ENCODE peak calls at places on chromosomes 11 and 22, in seven cellular contexts. O is neural progenitor cell, P is PC-3, S is SK-N-SH, X is HCT116, V is OCI-LY7, Z is GM23248. F is an unnamed sample.

GRCh38 chr11:64233913-64234839 is at the start of gene VEGFB:
- DNase-seq in O (peak), P (peak), S (peak), X (no peak), V (peak), Z (peak), F (peak)

GRCh38 chr11:119320593-119321524 is 3.9 kb upstream of the MCAM start:
- DNase-seq in O (peak), P (peak), S (no peak), X (no peak), V (peak), Z (peak), F (peak)

GRCh38 chr22:47337161-47337621 is 574.7 kb downstream of the TBC1D22A start:
- DNase-seq in O (no peak), P (peak), S (no peak), X (peak), V (no peak), Z (peak), F (no peak)

GRCh38 chr11:36019722-36020121 is 75.9 kb downstream of the LDLRAD3 start:
- DNase-seq in O (no peak), P (no peak), S (no peak), X (no peak), V (no peak), Z (no peak), F (no peak)

GRCh38 chr11:3009481-3009880 is 17.4 kb upstream of the NAP1L4 start:
- DNase-seq in O (no peak), P (no peak), S (no peak), X (no peak), V (no peak), Z (no peak), F (no peak)

GRCh38 chr11:74672956-74673895 is 58.0 kb downstream of the CHRDL2 start:
- DNase-seq in O (no peak), P (peak), S (peak), X (no peak), V (no peak), Z (peak), F (no peak)

GRCh38 chr11:32391965-32392553 is 43.3 kb downstream of the WT1 start:
- DNase-seq in O (no peak), P (no peak), S (no peak), X (no peak), V (no peak), Z (peak), F (no peak)

GRCh38 chr11:117875397-117876048 is 935 bp downstream of the FXYD6 start:
- DNase-seq in O (peak), P (no peak), S (peak), X (no peak), V (no peak), Z (no peak), F (peak)

GRCh38 chr22:42152661-42153270 is 22.2 kb upstream of the CYP2D6 start:
- DNase-seq in O (no peak), P (no peak), S (no peak), X (no peak), V (no peak), Z (no peak), F (no peak)

GRCh38 chr11:77080643-77081210 is 14.0 kb downstream of the CAPN5 start:
- DNase-seq in O (no peak), P (no peak), S (no peak), X (no peak), V (no peak), Z (peak), F (no peak)

GRCh38 chr11:69297225-69297925 is 3.4 kb downstream of the MYEOV start:
- DNase-seq in O (peak), P (peak), S (peak), X (peak), V (peak), Z (peak), F (no peak)

GRCh38 chr11:57560146-57560545 is 7.3 kb downstream of the UBE2L6 start:
- DNase-seq in O (no peak), P (peak), S (no peak), X (no peak), V (no peak), Z (no peak), F (no peak)

GRCh38 chr11:70132641-70133040 is 54.5 kb downstream of the ANO1 start:
- DNase-seq in O (no peak), P (no peak), S (no peak), X (no peak), V (no peak), Z (no peak), F (no peak)

GRCh38 chr11:2114430-2115241 is 24.6 kb downstream of the IGF2 start:
- DNase-seq in O (no peak), P (no peak), S (no peak), X (no peak), V (no peak), Z (no peak), F (no peak)

GRCh38 chr11:86874314-86875056 is 74.1 kb downstream of the PRSS23 start:
- DNase-seq in O (no peak), P (no peak), S (no peak), X (no peak), V (no peak), Z (peak), F (no peak)

GRCh38 chr11:102727890-102728289 is 3.1 kb upstream of the MMP8 start:
- DNase-seq in O (no peak), P (peak), S (no peak), X (no peak), V (no peak), Z (peak), F (no peak)

GRCh38 chr11:87421422-87421821 is 383.7 kb downstream of the TMEM135 start:
- DNase-seq in O (peak), P (peak), S (peak), X (peak), V (peak), Z (peak), F (peak)

GRCh38 chr11:117907276-117908110 is 21.7 kb downstream of the TMPRSS13 start:
- DNase-seq in O (peak), P (peak), S (peak), X (peak), V (peak), Z (peak), F (peak)

GRCh38 chr11:774873-775592 is 2.3 kb downstream of the GATD1 start:
- DNase-seq in O (peak), P (peak), S (no peak), X (no peak), V (no peak), Z (peak), F (no peak)

GRCh38 chr22:25153961-25154685 is 45.5 kb upstream of the CRYBB3 start:
- DNase-seq in O (peak), P (peak), S (peak), X (no peak), V (no peak), Z (peak), F (peak)

GRCh38 chr11:66123902-66124301 is 53.8 kb downstream of the PACS1 start:
- DNase-seq in O (no peak), P (no peak), S (no peak), X (no peak), V (no peak), Z (no peak), F (no peak)

GRCh38 chr11:10488121-10488580 is 33.1 kb downstream of the AMPD3 start:
- DNase-seq in O (no peak), P (peak), S (no peak), X (peak), V (peak), Z (no peak), F (peak)

GRCh38 chr11:17238377-17238776 is 30.6 kb upstream of the PIK3C2A start:
- DNase-seq in O (no peak), P (peak), S (no peak), X (no peak), V (no peak), Z (no peak), F (no peak)

GRCh38 chr11:74330065-74330858 is 18.8 kb upstream of the P4HA3 start:
- DNase-seq in O (no peak), P (peak), S (no peak), X (no peak), V (no peak), Z (peak), F (no peak)

GRCh38 chr11:11843233-11843632 is 1.5 kb downstream of the USP47 start:
- DNase-seq in O (peak), P (peak), S (no peak), X (no peak), V (peak), Z (peak), F (no peak)

GRCh38 chr11:69486773-69487266 is 5.4 kb downstream of the LINC01488 start:
- DNase-seq in O (peak), P (no peak), S (no peak), X (no peak), V (no peak), Z (no peak), F (no peak)

GRCh38 chr11:119121811-119122124 is 388 bp downstream of the HINFP start:
- DNase-seq in O (no peak), P (no peak), S (no peak), X (no peak), V (no peak), Z (peak), F (no peak)

GRCh38 chr11:35030716-35031213 is 108.2 kb upstream of the CD44 start:
- DNase-seq in O (no peak), P (peak), S (no peak), X (peak), V (no peak), Z (peak), F (no peak)

GRCh38 chr22:49052023-49052538 is 775.6 kb downstream of the BRD1 start:
- DNase-seq in O (no peak), P (no peak), S (no peak), X (no peak), V (no peak), Z (no peak), F (no peak)

GRCh38 chr22:45680932-45681700 is 9.5 kb downstream of the ATXN10 start:
- DNase-seq in O (no peak), P (peak), S (no peak), X (no peak), V (no peak), Z (peak), F (no peak)

GRCh38 chr11:78192223-78192719 is 3.6 kb downstream of the USP35 start:
- DNase-seq in O (no peak), P (no peak), S (no peak), X (no peak), V (no peak), Z (peak), F (no peak)

GRCh38 chr11:120386774-120387371 is 50.7 kb downstream of the ARHGEF12 start:
- DNase-seq in O (no peak), P (no peak), S (no peak), X (no peak), V (no peak), Z (peak), F (no peak)

GRCh38 chr22:48627203-48627602 is 1200.5 kb downstream of the BRD1 start:
- DNase-seq in O (peak), P (no peak), S (peak), X (no peak), V (no peak), Z (no peak), F (no peak)

GRCh38 chr11:128093689-128094088 is 493.7 kb downstream of the ETS1 start:
- DNase-seq in O (no peak), P (no peak), S (no peak), X (no peak), V (no peak), Z (no peak), F (no peak)

GRCh38 chr22:19717691-19718254 is 3.5 kb downstream of the SEPTIN5 start:
- DNase-seq in O (peak), P (peak), S (peak), X (no peak), V (peak), Z (peak), F (peak)
- TF ChIP-seq EZH2phosphoT487 in O (no peak), P (no peak), S (no peak), X (no peak), V (no peak), Z (no peak), F (no peak)

DNA sequence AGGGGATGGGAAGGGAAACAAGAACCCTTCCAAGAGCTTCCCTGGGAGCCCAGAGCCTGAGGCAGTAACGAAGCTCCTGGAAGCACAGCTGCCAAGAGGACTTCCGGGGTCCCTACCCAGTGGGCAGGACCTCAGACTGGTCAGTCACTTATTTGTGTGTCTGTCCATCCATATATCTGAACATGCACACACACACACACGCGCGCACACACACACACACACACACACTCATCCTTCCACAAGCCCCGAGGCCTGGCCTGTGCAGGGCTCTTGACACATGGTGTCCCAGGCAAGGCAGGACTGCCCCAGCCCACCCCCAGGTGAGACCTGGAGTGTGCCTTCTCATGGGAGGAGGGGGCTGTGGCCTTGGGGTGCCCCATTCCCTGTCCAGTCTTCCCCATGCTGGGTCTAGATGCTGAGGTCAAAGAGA is 44.9 kb downstream of the IGLL5 start:
- DNase-seq in O (no peak), P (no peak), S (no peak), X (no peak), V (peak), Z (no peak), F (no peak)
- TF ChIP-seq EZH2phosphoT487 in O (no peak), P (no peak), S (no peak), X (no peak), V (no peak), Z (no peak), F (no peak)

GRCh38 chr11:96275807-96276594 is 67.0 kb downstream of the MAML2 start:
- DNase-seq in O (no peak), P (no peak), S (no peak), X (no peak), V (no peak), Z (peak), F (no peak)

GRCh38 chr11:96273507-96273906 is 69.5 kb downstream of the MAML2 start:
- DNase-seq in O (no peak), P (no peak), S (no peak), X (no peak), V (no peak), Z (no peak), F (no peak)

GRCh38 chr11:96271777-96272176 is 71.2 kb downstream of the MAML2 start:
- DNase-seq in O (no peak), P (no peak), S (no peak), X (no peak), V (no peak), Z (no peak), F (peak)

GRCh38 chr11:96276836-96277235 is 66.2 kb downstream of the MAML2 start:
- DNase-seq in O (no peak), P (no peak), S (no peak), X (no peak), V (no peak), Z (no peak), F (no peak)

DNA sequence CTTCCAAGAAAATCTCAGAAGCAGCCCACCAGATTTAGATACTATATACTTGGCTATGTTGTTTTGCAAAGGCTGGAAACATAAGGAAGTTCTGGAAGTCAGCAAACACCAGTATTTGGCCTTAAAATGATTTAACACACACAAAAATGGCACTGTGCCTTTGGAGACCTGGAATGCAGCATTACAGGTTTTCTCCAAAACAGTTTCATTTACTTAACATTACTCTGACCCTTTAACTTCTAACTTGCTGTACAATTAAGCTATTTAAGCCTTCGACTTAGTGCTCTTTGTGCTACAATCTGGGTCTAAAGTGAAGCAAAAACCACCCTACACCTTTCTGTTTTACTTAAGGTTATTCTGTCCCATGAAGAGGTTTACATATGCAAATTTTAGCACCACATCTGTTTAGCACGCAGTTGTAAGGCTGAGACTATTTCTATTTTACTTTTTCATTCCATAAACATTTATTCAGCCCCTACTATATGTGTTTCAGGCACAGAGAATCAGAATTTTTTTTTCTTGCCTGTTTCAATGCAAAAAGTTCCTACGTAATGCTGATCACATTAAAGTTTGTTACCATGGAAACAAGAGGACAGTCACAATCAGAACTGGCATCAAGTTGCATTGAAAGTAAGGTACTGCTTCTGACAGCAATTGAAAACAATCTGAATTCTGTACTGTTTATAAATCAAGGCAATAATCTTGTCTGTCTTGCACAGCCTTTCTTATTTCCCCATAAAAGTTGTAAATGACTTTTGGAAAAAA is 70.3 kb downstream of the MAML2 start:
- DNase-seq in O (no peak), P (peak), S (no peak), X (no peak), V (no peak), Z (peak), F (peak)
- TF ChIP-seq EZH2phosphoT487 in O (no peak), P (no peak), S (no peak), X (no peak), V (no peak), Z (no peak), F (no peak)

GRCh38 chr11:44993971-44994705 is 43.5 kb upstream of the TP53I11 start:
- DNase-seq in O (no peak), P (no peak), S (no peak), X (no peak), V (no peak), Z (no peak), F (no peak)
- TF ChIP-seq EZH2phosphoT487 in O (no peak), P (no peak), S (no peak), X (no peak), V (no peak), Z (no peak), F (no peak)

F was measured in GM23338.